ENCODE peak calls at places on chromosome 6, in eight cellular contexts. W is astrocyte; E is CD4-positive, CD25-positive, alpha-beta regulatory T cell; H is cardiac muscle cell; P is lung; S is PC-3; U is mammary epithelial cell; Y is psoas muscle. Z is an unnamed sample.

GRCh38 chr6:5726976-5727718 is 279.6 kb downstream of the NRN1 start:
- DNase-seq in H (no peak), Y (no peak), W (peak; percentile 10), S (no peak), U (no peak), P (no peak), E (no peak), Z (no peak)

GRCh38 chr6:133242761-133243590 is 1.8 kb downstream of the EYA4 start:
- DNase-seq in H (peak; percentile 2), E (no peak), P (no peak), U (no peak), W (no peak), S (no peak), Y (peak; percentile 29), Z (no peak)

GRCh38 chr6:151962246-151962846 is 154.9 kb downstream of the ESR1 start:
- DNase-seq in W (peak; percentile 43), U (peak; percentile 52), P (no peak), S (peak; percentile 42), E (no peak), Y (no peak), H (peak; percentile 67), Z (no peak)

GRCh38 chr6:129105035-129105434 is 222.1 kb downstream of the LAMA2 start:
- DNase-seq in Y (no peak), U (no peak), W (no peak), H (peak; percentile 54), P (no peak), E (no peak), S (no peak), Z (no peak)

GRCh38 chr6:160950507-160950906 is 41.1 kb upstream of the MAP3K4 start:
- DNase-seq in S (peak; percentile 50), H (peak; percentile 38), E (no peak), U (peak; percentile 70), W (peak; percentile 60), Y (no peak), P (no peak), Z (no peak)

GRCh38 chr6:20403766-20404640 is 2.3 kb downstream of the E2F3 start:
- DNase-seq in H (peak; percentile 63), S (peak; percentile 64), E (peak; percentile 91), U (peak; percentile 65), P (no peak), Y (peak; percentile 21), W (peak; percentile 38), Z (peak; percentile 74)

GRCh38 chr6:32181148-32181702 is 2.8 kb downstream of the AGER start:
- DNase-seq in U (no peak), E (no peak), Y (no peak), W (no peak), P (no peak), H (no peak), S (no peak), Z (peak; percentile 13)

GRCh38 chr6:14622135-14622534 is 504.6 kb downstream of the CD83 start:
- DNase-seq in Y (no peak), P (no peak), S (no peak), W (no peak), E (no peak), U (no peak), H (no peak), Z (no peak)

GRCh38 chr6:152380351-152380767 is 256.8 kb downstream of the SYNE1 start:
- DNase-seq in W (peak; percentile 97), H (peak; percentile 88), S (peak; percentile 41), P (no peak), E (no peak), Y (no peak), U (peak; percentile 58), Z (no peak)

GRCh38 chr6:169623343-169623742 is 78.5 kb downstream of the WDR27 start:
- DNase-seq in W (no peak), P (no peak), U (no peak), E (no peak), S (no peak), H (no peak), Y (no peak), Z (no peak)

GRCh38 chr6:119591235-119591634 is 241.7 kb upstream of the MAN1A1 start:
- DNase-seq in U (no peak), Y (no peak), H (no peak), W (no peak), P (no peak), E (no peak), S (no peak), Z (no peak)

GRCh38 chr6:145244712-145245111 is 490.6 kb downstream of the EPM2A start:
- DNase-seq in E (no peak), H (peak; percentile 38), P (no peak), U (no peak), S (no peak), W (no peak), Y (no peak), Z (no peak)

GRCh38 chr6:15063253-15063853 is 182.5 kb upstream of the JARID2 start:
- DNase-seq in P (peak; percentile 37), H (no peak), W (peak; percentile 15), Y (peak; percentile 34), U (peak; percentile 71), E (no peak), S (no peak), Z (no peak)

GRCh38 chr6:115984809-115985208 is 75.9 kb downstream of the FRK start:
- DNase-seq in S (no peak), E (no peak), P (no peak), Y (no peak), W (no peak), H (no peak), U (no peak), Z (no peak)

GRCh38 chr6:125922322-125922860 is 34.2 kb upstream of the HINT3 start:
- DNase-seq in H (no peak), P (no peak), S (peak; percentile 59), Y (no peak), W (no peak), U (no peak), E (no peak), Z (no peak)

GRCh38 chr6:105291525-105291924 is 111.4 kb downstream of the PREP start:
- DNase-seq in P (no peak), Y (no peak), E (no peak), U (no peak), W (no peak), S (no peak), H (no peak), Z (no peak)

GRCh38 chr6:55869731-55870130 is 5.7 kb downstream of the BMP5 start:
- DNase-seq in P (no peak), W (no peak), H (no peak), S (peak; percentile 44), U (peak; percentile 28), Y (no peak), E (no peak), Z (no peak)

GRCh38 chr6:107272246-107272645 is 156.9 kb upstream of the BEND3 start:
- DNase-seq in Y (no peak), S (no peak), E (no peak), W (no peak), U (no peak), H (no peak), P (no peak), Z (no peak)

GRCh38 chr6:33297956-33298772 is 578 bp downstream of the RGL2 start:
- DNase-seq in H (peak; percentile 87), E (peak; percentile 69), W (peak; percentile 68), S (peak; percentile 88), U (peak; percentile 92), P (peak; percentile 83), Y (peak; percentile 66), Z (peak; percentile 69)

DNA sequence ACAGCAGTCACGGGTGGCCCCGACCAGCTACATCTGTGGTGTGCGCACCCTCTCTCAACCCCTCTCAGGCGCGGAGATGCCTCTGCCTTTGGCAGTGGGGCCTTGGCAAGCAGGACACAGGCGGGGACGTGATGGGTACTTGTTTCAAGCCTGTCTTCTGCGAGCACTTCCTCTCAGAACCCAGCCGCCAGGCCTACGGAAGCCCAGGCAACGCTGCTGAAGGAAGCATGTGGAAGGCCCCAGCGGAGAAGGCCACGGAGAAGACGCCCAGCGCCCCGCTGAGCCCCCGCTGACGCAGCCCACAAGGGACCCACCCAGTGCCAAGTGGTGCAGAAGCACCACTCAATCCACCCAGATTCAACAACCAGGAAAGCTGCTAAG is 13.0 kb downstream of the SERPINB6 start:
- DNase-seq in W (no peak), H (no peak), P (peak; percentile 56), Y (peak; percentile 35), S (no peak), E (no peak), U (no peak), Z (no peak)
- H3K4me1 ChIP-seq in W (peaks cover 16% of the 10 kb centered on the region), H (peaks cover 7% of the 10 kb centered on the region), P (peaks cover 39% of the 10 kb centered on the region), Y (peaks cover 45% of the 10 kb centered on the region), S (peaks cover 36% of the 10 kb centered on the region), E (no peaks in the 10 kb centered on the region), U (peaks cover 12% of the 10 kb centered on the region), Z (peaks cover 15% of the 10 kb centered on the region)

GRCh38 chr6:22271044-22271443 is 25.8 kb downstream of the PRL start:
- DNase-seq in H (peak; percentile 2), P (no peak), Y (no peak), U (no peak), S (no peak), E (no peak), W (no peak), Z (no peak)
- H3K4me1 ChIP-seq in H (no peaks in the 10 kb centered on the region), P (peaks cover 2% of the 10 kb centered on the region), Y (no peaks in the 10 kb centered on the region), U (no peaks in the 10 kb centered on the region), S (no peaks in the 10 kb centered on the region), E (no peaks in the 10 kb centered on the region), W (no peaks in the 10 kb centered on the region), Z (no peaks in the 10 kb centered on the region)

GRCh38 chr6:108757357-108757756 is 90.9 kb upstream of the ARMC2 start:
- DNase-seq in H (no peak), S (no peak), W (no peak), E (no peak), U (no peak), P (no peak), Y (no peak), Z (no peak)
- H3K4me1 ChIP-seq in H (peaks cover 18% of the 10 kb centered on the region), S (peaks cover 11% of the 10 kb centered on the region), W (no peaks in the 10 kb centered on the region), E (no peaks in the 10 kb centered on the region), U (no peaks in the 10 kb centered on the region), P (peaks cover 2% of the 10 kb centered on the region), Y (peaks cover 27% of the 10 kb centered on the region), Z (no peaks in the 10 kb centered on the region)

GRCh38 chr6:159014406-159014805 is 14.4 kb upstream of the RSPH3 start:
- DNase-seq in P (no peak), H (no peak), Y (no peak), U (no peak), E (no peak), S (no peak), W (no peak), Z (no peak)
- H3K4me1 ChIP-seq in P (no peaks in the 10 kb centered on the region), H (no peaks in the 10 kb centered on the region), Y (no peaks in the 10 kb centered on the region), U (no peaks in the 10 kb centered on the region), E (peaks cover 58% of the 10 kb centered on the region), S (no peaks in the 10 kb centered on the region), W (no peaks in the 10 kb centered on the region), Z (peaks cover 19% of the 10 kb centered on the region)

DNA sequence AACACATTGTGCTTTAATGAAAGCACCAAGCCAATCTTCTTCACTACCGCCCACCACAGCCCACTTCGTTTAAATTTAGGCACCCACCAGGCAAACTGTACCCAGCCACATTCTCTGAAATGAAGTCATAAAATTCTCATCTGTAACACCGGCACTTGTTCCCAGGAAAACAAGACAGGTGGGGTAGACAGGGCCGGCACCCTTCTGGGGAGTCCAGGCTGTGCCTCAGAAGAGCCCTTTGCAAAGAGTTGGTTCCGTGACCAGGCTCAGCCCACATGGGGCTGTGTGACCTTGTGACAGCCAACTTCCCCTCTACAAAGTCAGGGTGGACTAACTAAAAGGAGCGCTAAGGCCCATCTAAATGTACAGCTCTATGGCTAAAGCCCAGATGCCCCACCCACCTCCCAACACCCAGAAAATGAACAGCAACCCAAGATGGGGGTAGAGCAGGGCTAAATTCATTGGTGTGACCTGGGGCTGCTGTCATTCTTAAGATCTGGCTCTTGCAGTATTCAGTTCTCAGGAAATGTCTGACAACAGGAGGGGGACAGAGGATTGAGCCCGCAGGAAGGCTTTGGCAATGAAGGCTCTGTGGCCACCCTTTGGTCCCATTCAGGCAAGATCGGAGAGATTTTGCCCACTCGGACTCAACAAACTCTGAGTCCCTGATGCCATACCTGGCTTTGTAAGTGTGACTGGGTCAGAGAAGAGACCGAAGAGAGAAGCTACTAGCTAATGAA is 56.7 kb downstream of the TRERF1 start:
- DNase-seq in W (no peak), H (no peak), P (no peak), E (no peak), U (no peak), S (no peak), Y (no peak), Z (no peak)
- H3K4me1 ChIP-seq in W (no peaks in the 10 kb centered on the region), H (peaks cover 25% of the 10 kb centered on the region), P (no peaks in the 10 kb centered on the region), E (peaks cover 52% of the 10 kb centered on the region), U (no peaks in the 10 kb centered on the region), S (no peaks in the 10 kb centered on the region), Y (no peaks in the 10 kb centered on the region), Z (peaks cover 75% of the 10 kb centered on the region)